ENCODE peak calls at places on chromosomes 4 and X, in seven cellular contexts. K is T1000; Q is stimulated activated CD4-positive, alpha-beta T cell treated with anti-CD3 and anti-CD28 coated beads, Interleukin-15, amount 100 ng/mL, for 1 hour; R is COLO829; D is HEK293T; J is NCI-H510A; G is hypothalamus. O is an unnamed sample.

GRCh38 chrX:97117572-97117971 is 233.9 kb downstream of the RPA4 start:
- DNase-seq in K (no peak), Q (no peak), R (no peak), D (no peak), J (no peak), G (no peak), O (no peak)

GRCh38 chr4:145619639-145619996 is 433 bp downstream of the MMAA start:
- DNase-seq in K (no peak), Q (peak), R (peak), D (no peak), J (no peak), G (no peak), O (no peak)

GRCh38 chr4:140052050-140052449 is 101.9 kb downstream of the MAML3 start:
- DNase-seq in K (no peak), Q (peak), R (peak), D (peak), J (no peak), G (peak), O (no peak)

GRCh38 chr4:82431026-82431745 is 796 bp downstream of the ENOPH1 start:
- DNase-seq in K (no peak), Q (peak), R (no peak), D (peak), J (peak), G (no peak), O (no peak)

GRCh38 chrX:139933904-139934303 is 1.1 kb upstream of the ATP11C start:
- DNase-seq in K (no peak), Q (no peak), R (no peak), D (no peak), J (no peak), G (no peak), O (no peak)

GRCh38 chr4:720111-720860 is 14.7 kb downstream of the PCGF3 start:
- DNase-seq in K (no peak), Q (no peak), R (no peak), D (no peak), J (no peak), G (no peak), O (no peak)

GRCh38 chr4:1403591-1404572 is 2.4 kb downstream of the NKX1-1 start:
- DNase-seq in K (no peak), Q (no peak), R (no peak), D (no peak), J (no peak), G (no peak), O (no peak)

GRCh38 chrX:38861489-38861888 is 60.2 kb downstream of the MID1IP1 start:
- DNase-seq in K (no peak), Q (no peak), R (no peak), D (no peak), J (no peak), G (no peak), O (no peak)

GRCh38 chr4:54100607-54101189 is 735 bp downstream of the GSX2 start:
- DNase-seq in K (no peak), Q (no peak), R (no peak), D (no peak), J (no peak), G (no peak), O (no peak)

GRCh38 chr4:158033416-158033863 is 139.4 kb downstream of the GASK1B start:
- DNase-seq in K (no peak), Q (no peak), R (no peak), D (no peak), J (no peak), G (no peak), O (no peak)

GRCh38 chrX:9888953-9889470 is 78.1 kb upstream of the CLDN34 start:
- DNase-seq in K (no peak), Q (no peak), R (no peak), D (no peak), J (no peak), G (no peak), O (no peak)

GRCh38 chrX:40006025-40007017 is 91.4 kb downstream of the BCOR start:
- DNase-seq in K (no peak), Q (no peak), R (no peak), D (no peak), J (no peak), G (no peak), O (no peak)

GRCh38 chr4:128812360-128812958 is 3.0 kb downstream of the JADE1 start:
- DNase-seq in K (peak), Q (no peak), R (peak), D (peak), J (peak), G (peak), O (peak)

GRCh38 chr4:181960384-181960783 is 282.8 kb upstream of the TENM3 start:
- DNase-seq in K (no peak), Q (no peak), R (no peak), D (no peak), J (no peak), G (no peak), O (no peak)

GRCh38 chr4:111736516-111736915 is 408.7 kb upstream of the FAM241A start:
- DNase-seq in K (no peak), Q (no peak), R (no peak), D (no peak), J (no peak), G (no peak), O (no peak)

GRCh38 chrX:83469551-83469950 is 38.5 kb upstream of the POU3F4 start:
- DNase-seq in K (no peak), Q (no peak), R (peak), D (peak), J (no peak), G (peak), O (no peak)

GRCh38 chr4:109967798-109968520 is 55.3 kb downstream of the EGF start:
- DNase-seq in K (no peak), Q (no peak), R (no peak), D (no peak), J (no peak), G (no peak), O (no peak)